ENCODE peak calls at places on chromosomes 16 and 17, in five cellular contexts. One of them, this sample, is unnamed.

GRCh38 chr17:68089881-68090280 is 54.3 kb downstream of the KPNA2 start:
- DNase-seq in DMS79: peak
- DNase-seq in activated CD4-positive, alpha-beta T cell treated with anti-CD3 and anti-CD28 coated beads, Interleukin-2, amount 50 U/mL, for 48 hours: peak
- DNase-seq in CD4-positive, alpha-beta memory T cell: no peak
- DNase-seq in right atrium auricular region: peak
- DNase-seq in this sample: peak

GRCh38 chr17:63641678-63642077 is 19.5 kb downstream of the MAP3K3 start:
- DNase-seq in DMS79: no peak
- DNase-seq in activated CD4-positive, alpha-beta T cell treated with anti-CD3 and anti-CD28 coated beads, Interleukin-2, amount 50 U/mL, for 48 hours: no peak
- DNase-seq in CD4-positive, alpha-beta memory T cell: no peak
- DNase-seq in right atrium auricular region: peak
- DNase-seq in this sample: no peak

GRCh38 chr16:55701442-55702319 is 45.9 kb downstream of the SLC6A2 start:
- DNase-seq in DMS79: no peak
- DNase-seq in activated CD4-positive, alpha-beta T cell treated with anti-CD3 and anti-CD28 coated beads, Interleukin-2, amount 50 U/mL, for 48 hours: peak
- DNase-seq in CD4-positive, alpha-beta memory T cell: peak
- DNase-seq in right atrium auricular region: peak
- DNase-seq in this sample: peak

GRCh38 chr16:25210758-25211157 is 6.0 kb upstream of the AQP8 start:
- DNase-seq in DMS79: no peak
- DNase-seq in activated CD4-positive, alpha-beta T cell treated with anti-CD3 and anti-CD28 coated beads, Interleukin-2, amount 50 U/mL, for 48 hours: peak
- DNase-seq in CD4-positive, alpha-beta memory T cell: no peak
- DNase-seq in right atrium auricular region: no peak
- DNase-seq in this sample: no peak

GRCh38 chr17:65297384-65297783 is 160.2 kb downstream of the RGS9 start:
- DNase-seq in DMS79: no peak
- DNase-seq in activated CD4-positive, alpha-beta T cell treated with anti-CD3 and anti-CD28 coated beads, Interleukin-2, amount 50 U/mL, for 48 hours: no peak
- DNase-seq in CD4-positive, alpha-beta memory T cell: no peak
- DNase-seq in right atrium auricular region: no peak
- DNase-seq in this sample: no peak

GRCh38 chr17:27506348-27507218 is 50.3 kb downstream of the KSR1 start:
- DNase-seq in DMS79: no peak
- DNase-seq in activated CD4-positive, alpha-beta T cell treated with anti-CD3 and anti-CD28 coated beads, Interleukin-2, amount 50 U/mL, for 48 hours: no peak
- DNase-seq in CD4-positive, alpha-beta memory T cell: no peak
- DNase-seq in right atrium auricular region: no peak
- DNase-seq in this sample: peak

GRCh38 chr17:13099906-13100305 is 82.1 kb upstream of the ELAC2 start:
- DNase-seq in DMS79: no peak
- DNase-seq in activated CD4-positive, alpha-beta T cell treated with anti-CD3 and anti-CD28 coated beads, Interleukin-2, amount 50 U/mL, for 48 hours: no peak
- DNase-seq in CD4-positive, alpha-beta memory T cell: no peak
- DNase-seq in right atrium auricular region: no peak
- DNase-seq in this sample: no peak

GRCh38 chr17:49624896-49625295 is 49.2 kb downstream of the NXPH3 start:
- DNase-seq in DMS79: no peak
- DNase-seq in activated CD4-positive, alpha-beta T cell treated with anti-CD3 and anti-CD28 coated beads, Interleukin-2, amount 50 U/mL, for 48 hours: no peak
- DNase-seq in CD4-positive, alpha-beta memory T cell: no peak
- DNase-seq in right atrium auricular region: no peak
- DNase-seq in this sample: no peak

GRCh38 chr17:50266384-50267073 is 7.7 kb upstream of the TMEM92 start:
- DNase-seq in DMS79: peak
- DNase-seq in activated CD4-positive, alpha-beta T cell treated with anti-CD3 and anti-CD28 coated beads, Interleukin-2, amount 50 U/mL, for 48 hours: no peak
- DNase-seq in CD4-positive, alpha-beta memory T cell: no peak
- DNase-seq in right atrium auricular region: peak
- DNase-seq in this sample: no peak

GRCh38 chr17:69075823-69076222 is 15.1 kb upstream of the ABCA9 start:
- DNase-seq in DMS79: no peak
- DNase-seq in activated CD4-positive, alpha-beta T cell treated with anti-CD3 and anti-CD28 coated beads, Interleukin-2, amount 50 U/mL, for 48 hours: no peak
- DNase-seq in CD4-positive, alpha-beta memory T cell: no peak
- DNase-seq in right atrium auricular region: no peak
- DNase-seq in this sample: no peak

GRCh38 chr17:5582177-5582885 is 2.0 kb downstream of the NLRP1 start:
- DNase-seq in DMS79: no peak
- DNase-seq in activated CD4-positive, alpha-beta T cell treated with anti-CD3 and anti-CD28 coated beads, Interleukin-2, amount 50 U/mL, for 48 hours: no peak
- DNase-seq in CD4-positive, alpha-beta memory T cell: no peak
- DNase-seq in right atrium auricular region: no peak
- DNase-seq in this sample: no peak

GRCh38 chr17:79785900-79786810 is 8.2 kb downstream of the CBX2 start:
- DNase-seq in DMS79: no peak
- DNase-seq in activated CD4-positive, alpha-beta T cell treated with anti-CD3 and anti-CD28 coated beads, Interleukin-2, amount 50 U/mL, for 48 hours: no peak
- DNase-seq in CD4-positive, alpha-beta memory T cell: no peak
- DNase-seq in right atrium auricular region: no peak
- DNase-seq in this sample: no peak

GRCh38 chr16:85573696-85574641 is 39.2 kb upstream of the GSE1 start:
- DNase-seq in DMS79: no peak
- DNase-seq in activated CD4-positive, alpha-beta T cell treated with anti-CD3 and anti-CD28 coated beads, Interleukin-2, amount 50 U/mL, for 48 hours: no peak
- DNase-seq in CD4-positive, alpha-beta memory T cell: no peak
- DNase-seq in right atrium auricular region: peak
- DNase-seq in this sample: no peak

GRCh38 chr17:72525225-72525988 is 404.6 kb downstream of the SOX9 start:
- DNase-seq in DMS79: no peak
- DNase-seq in activated CD4-positive, alpha-beta T cell treated with anti-CD3 and anti-CD28 coated beads, Interleukin-2, amount 50 U/mL, for 48 hours: no peak
- DNase-seq in CD4-positive, alpha-beta memory T cell: no peak
- DNase-seq in right atrium auricular region: no peak
- DNase-seq in this sample: no peak

GRCh38 chr17:354651-355556 is 2.3 kb upstream of the RPH3AL start:
- DNase-seq in DMS79: no peak
- DNase-seq in activated CD4-positive, alpha-beta T cell treated with anti-CD3 and anti-CD28 coated beads, Interleukin-2, amount 50 U/mL, for 48 hours: no peak
- DNase-seq in CD4-positive, alpha-beta memory T cell: no peak
- DNase-seq in right atrium auricular region: no peak
- DNase-seq in this sample: no peak

GRCh38 chr17:29084476-29085148 is 41.7 kb downstream of the PIPOX start:
- DNase-seq in DMS79: peak
- DNase-seq in activated CD4-positive, alpha-beta T cell treated with anti-CD3 and anti-CD28 coated beads, Interleukin-2, amount 50 U/mL, for 48 hours: no peak
- DNase-seq in CD4-positive, alpha-beta memory T cell: no peak
- DNase-seq in right atrium auricular region: no peak
- DNase-seq in this sample: no peak

GRCh38 chr16:67993207-67994036 is 5.9 kb downstream of the DPEP2 start:
- DNase-seq in DMS79: no peak
- DNase-seq in activated CD4-positive, alpha-beta T cell treated with anti-CD3 and anti-CD28 coated beads, Interleukin-2, amount 50 U/mL, for 48 hours: peak
- DNase-seq in CD4-positive, alpha-beta memory T cell: peak
- DNase-seq in right atrium auricular region: peak
- DNase-seq in this sample: no peak

GRCh38 chr16:57134982-57135381 is 42.6 kb downstream of the CPNE2 start:
- DNase-seq in DMS79: no peak
- DNase-seq in activated CD4-positive, alpha-beta T cell treated with anti-CD3 and anti-CD28 coated beads, Interleukin-2, amount 50 U/mL, for 48 hours: peak
- DNase-seq in CD4-positive, alpha-beta memory T cell: peak
- DNase-seq in right atrium auricular region: no peak
- DNase-seq in this sample: no peak

GRCh38 chr17:29931253-29931932 is 1.4 kb upstream of the SSH2 start:
- DNase-seq in DMS79: peak
- DNase-seq in activated CD4-positive, alpha-beta T cell treated with anti-CD3 and anti-CD28 coated beads, Interleukin-2, amount 50 U/mL, for 48 hours: peak
- DNase-seq in CD4-positive, alpha-beta memory T cell: peak
- DNase-seq in right atrium auricular region: peak
- DNase-seq in this sample: no peak

GRCh38 chr17:76726231-76726765 is at the start of gene JMJD6:
- DNase-seq in DMS79: peak
- DNase-seq in activated CD4-positive, alpha-beta T cell treated with anti-CD3 and anti-CD28 coated beads, Interleukin-2, amount 50 U/mL, for 48 hours: peak
- DNase-seq in CD4-positive, alpha-beta memory T cell: no peak
- DNase-seq in right atrium auricular region: peak
- DNase-seq in this sample: peak

GRCh38 chr16:84356591-84357116 is 11.7 kb upstream of the ATP2C2 start:
- DNase-seq in DMS79: no peak
- DNase-seq in activated CD4-positive, alpha-beta T cell treated with anti-CD3 and anti-CD28 coated beads, Interleukin-2, amount 50 U/mL, for 48 hours: no peak
- DNase-seq in CD4-positive, alpha-beta memory T cell: no peak
- DNase-seq in right atrium auricular region: no peak
- DNase-seq in this sample: no peak

GRCh38 chr17:64256913-64257807 is 5.9 kb downstream of the TEX2 start:
- DNase-seq in DMS79: no peak
- DNase-seq in activated CD4-positive, alpha-beta T cell treated with anti-CD3 and anti-CD28 coated beads, Interleukin-2, amount 50 U/mL, for 48 hours: no peak
- DNase-seq in CD4-positive, alpha-beta memory T cell: no peak
- DNase-seq in right atrium auricular region: no peak
- DNase-seq in this sample: no peak

GRCh38 chr16:10521681-10522274 is 58.6 kb downstream of the EMP2 start:
- DNase-seq in DMS79: peak
- DNase-seq in activated CD4-positive, alpha-beta T cell treated with anti-CD3 and anti-CD28 coated beads, Interleukin-2, amount 50 U/mL, for 48 hours: peak
- DNase-seq in CD4-positive, alpha-beta memory T cell: peak
- DNase-seq in right atrium auricular region: peak
- DNase-seq in this sample: peak

GRCh38 chr16:79805621-79806020 is 205.1 kb upstream of the MAF start:
- DNase-seq in DMS79: no peak
- DNase-seq in activated CD4-positive, alpha-beta T cell treated with anti-CD3 and anti-CD28 coated beads, Interleukin-2, amount 50 U/mL, for 48 hours: no peak
- DNase-seq in CD4-positive, alpha-beta memory T cell: no peak
- DNase-seq in right atrium auricular region: no peak
- DNase-seq in this sample: peak

GRCh38 chr17:48542114-48542955 is 2.6 kb downstream of the HOXB2 start:
- DNase-seq in DMS79: no peak
- DNase-seq in activated CD4-positive, alpha-beta T cell treated with anti-CD3 and anti-CD28 coated beads, Interleukin-2, amount 50 U/mL, for 48 hours: peak
- DNase-seq in CD4-positive, alpha-beta memory T cell: peak
- DNase-seq in right atrium auricular region: no peak
- DNase-seq in this sample: no peak

GRCh38 chr17:9959377-9959981 is 54.4 kb upstream of the RCVRN start:
- DNase-seq in DMS79: no peak
- DNase-seq in activated CD4-positive, alpha-beta T cell treated with anti-CD3 and anti-CD28 coated beads, Interleukin-2, amount 50 U/mL, for 48 hours: peak
- DNase-seq in CD4-positive, alpha-beta memory T cell: no peak
- DNase-seq in right atrium auricular region: no peak
- DNase-seq in this sample: peak

GRCh38 chr16:7016986-7017385 is 315.7 kb upstream of the RBFOX1 start:
- DNase-seq in DMS79: no peak
- DNase-seq in activated CD4-positive, alpha-beta T cell treated with anti-CD3 and anti-CD28 coated beads, Interleukin-2, amount 50 U/mL, for 48 hours: no peak
- DNase-seq in CD4-positive, alpha-beta memory T cell: no peak
- DNase-seq in right atrium auricular region: no peak
- DNase-seq in this sample: no peak

GRCh38 chr17:79658811-79659207 is 48.0 kb upstream of the RBFOX3 start:
- DNase-seq in DMS79: no peak
- DNase-seq in activated CD4-positive, alpha-beta T cell treated with anti-CD3 and anti-CD28 coated beads, Interleukin-2, amount 50 U/mL, for 48 hours: no peak
- DNase-seq in CD4-positive, alpha-beta memory T cell: no peak
- DNase-seq in right atrium auricular region: peak
- DNase-seq in this sample: peak

GRCh38 chr17:3635474-3636153 is 436 bp downstream of the SHPK start:
- DNase-seq in DMS79: no peak
- DNase-seq in activated CD4-positive, alpha-beta T cell treated with anti-CD3 and anti-CD28 coated beads, Interleukin-2, amount 50 U/mL, for 48 hours: no peak
- DNase-seq in CD4-positive, alpha-beta memory T cell: no peak
- DNase-seq in right atrium auricular region: no peak
- DNase-seq in this sample: no peak

GRCh38 chr16:31333686-31334649 is 21.0 kb upstream of the ITGAX start:
- DNase-seq in DMS79: no peak
- DNase-seq in activated CD4-positive, alpha-beta T cell treated with anti-CD3 and anti-CD28 coated beads, Interleukin-2, amount 50 U/mL, for 48 hours: no peak
- DNase-seq in CD4-positive, alpha-beta memory T cell: peak
- DNase-seq in right atrium auricular region: no peak
- DNase-seq in this sample: peak

GRCh38 chr17:79789943-79790804 is 6.7 kb downstream of the CBX8 start:
- DNase-seq in DMS79: no peak
- DNase-seq in activated CD4-positive, alpha-beta T cell treated with anti-CD3 and anti-CD28 coated beads, Interleukin-2, amount 50 U/mL, for 48 hours: no peak
- DNase-seq in CD4-positive, alpha-beta memory T cell: no peak
- DNase-seq in right atrium auricular region: no peak
- DNase-seq in this sample: no peak

GRCh38 chr17:75570034-75570676 is 17.4 kb upstream of the MYO15B start:
- DNase-seq in DMS79: no peak
- DNase-seq in activated CD4-positive, alpha-beta T cell treated with anti-CD3 and anti-CD28 coated beads, Interleukin-2, amount 50 U/mL, for 48 hours: no peak
- DNase-seq in CD4-positive, alpha-beta memory T cell: no peak
- DNase-seq in right atrium auricular region: no peak
- DNase-seq in this sample: no peak

GRCh38 chr16:71807905-71808592 is 585 bp downstream of the AP1G1 start:
- DNase-seq in DMS79: no peak
- DNase-seq in activated CD4-positive, alpha-beta T cell treated with anti-CD3 and anti-CD28 coated beads, Interleukin-2, amount 50 U/mL, for 48 hours: peak
- DNase-seq in CD4-positive, alpha-beta memory T cell: no peak
- DNase-seq in right atrium auricular region: no peak
- DNase-seq in this sample: no peak

GRCh38 chr16:57846078-57846697 is 43.9 kb upstream of the KIFC3 start:
- DNase-seq in DMS79: peak
- DNase-seq in activated CD4-positive, alpha-beta T cell treated with anti-CD3 and anti-CD28 coated beads, Interleukin-2, amount 50 U/mL, for 48 hours: no peak
- DNase-seq in CD4-positive, alpha-beta memory T cell: no peak
- DNase-seq in right atrium auricular region: no peak
- DNase-seq in this sample: peak

GRCh38 chr16:8878523-8878911 is 3.6 kb upstream of the LITAFD start:
- DNase-seq in DMS79: no peak
- DNase-seq in activated CD4-positive, alpha-beta T cell treated with anti-CD3 and anti-CD28 coated beads, Interleukin-2, amount 50 U/mL, for 48 hours: no peak
- DNase-seq in CD4-positive, alpha-beta memory T cell: no peak
- DNase-seq in right atrium auricular region: no peak
- DNase-seq in this sample: no peak

GRCh38 chr16:75789237-75789636 is 62.9 kb upstream of the CPHXL start:
- DNase-seq in DMS79: no peak
- DNase-seq in activated CD4-positive, alpha-beta T cell treated with anti-CD3 and anti-CD28 coated beads, Interleukin-2, amount 50 U/mL, for 48 hours: no peak
- DNase-seq in CD4-positive, alpha-beta memory T cell: peak
- DNase-seq in right atrium auricular region: no peak
- DNase-seq in this sample: peak

GRCh38 chr17:55895112-55895759 is 144.4 kb downstream of the PCTP start:
- DNase-seq in DMS79: no peak
- DNase-seq in activated CD4-positive, alpha-beta T cell treated with anti-CD3 and anti-CD28 coated beads, Interleukin-2, amount 50 U/mL, for 48 hours: no peak
- DNase-seq in CD4-positive, alpha-beta memory T cell: no peak
- DNase-seq in right atrium auricular region: no peak
- DNase-seq in this sample: no peak

GRCh38 chr16:4775005-4775404 is 8.0 kb upstream of the ZNF500 start:
- DNase-seq in DMS79: no peak
- DNase-seq in activated CD4-positive, alpha-beta T cell treated with anti-CD3 and anti-CD28 coated beads, Interleukin-2, amount 50 U/mL, for 48 hours: no peak
- DNase-seq in CD4-positive, alpha-beta memory T cell: no peak
- DNase-seq in right atrium auricular region: no peak
- DNase-seq in this sample: no peak

This sample was measured in NT2/D1.